ENCODE peak calls at places on chromosomes 5 and 9, in seven cellular contexts. Q, I, W, O, C, X and V are unnamed samples.

GRCh38 chr9:110922145-110922544 is 116.1 kb downstream of the LPAR1 start:
- DNase-seq in Q (no peak), I (no peak), W (no peak), O (peak), C (no peak), X (no peak), V (no peak)

GRCh38 chr9:125991886-125992529 is 244.8 kb downstream of the PBX3 start:
- DNase-seq in Q (no peak), I (no peak), W (no peak), O (no peak), C (no peak), X (no peak), V (no peak)

GRCh38 chr9:102587231-102587630 is 407.9 kb upstream of the CYLC2 start:
- DNase-seq in Q (no peak), I (no peak), W (no peak), O (no peak), C (no peak), X (no peak), V (no peak)

GRCh38 chr5:161380550-161380949 is 166.0 kb downstream of the GABRB2 start:
- DNase-seq in Q (no peak), I (no peak), W (no peak), O (no peak), C (no peak), X (no peak), V (no peak)

GRCh38 chr5:132557425-132557805 is 638 bp downstream of the RAD50 start:
- DNase-seq in Q (no peak), I (peak), W (no peak), O (peak), C (peak), X (no peak), V (peak)

GRCh38 chr5:79416499-79416898 is 97.4 kb downstream of the HOMER1 start:
- DNase-seq in Q (no peak), I (no peak), W (no peak), O (peak), C (no peak), X (no peak), V (peak)

GRCh38 chr5:89037090-89037489 is 154.1 kb upstream of the MEF2C start:
- DNase-seq in Q (no peak), I (no peak), W (peak), O (peak), C (no peak), X (no peak), V (no peak)

GRCh38 chr5:39266442-39266841 is 47.1 kb upstream of the FYB1 start:
- DNase-seq in Q (no peak), I (no peak), W (no peak), O (peak), C (no peak), X (no peak), V (peak)

GRCh38 chr5:65837139-65837538 is 89.2 kb upstream of the ERBIN start:
- DNase-seq in Q (no peak), I (no peak), W (no peak), O (peak), C (no peak), X (no peak), V (peak)

GRCh38 chr9:71001780-71002386 is 119.5 kb downstream of the TRPM3 start:
- DNase-seq in Q (no peak), I (no peak), W (peak), O (peak), C (no peak), X (peak), V (peak)

GRCh38 chr5:107655836-107656235 is 14.9 kb downstream of the EFNA5 start:
- DNase-seq in Q (no peak), I (no peak), W (no peak), O (no peak), C (no peak), X (no peak), V (no peak)

GRCh38 chr9:124621371-124622328 is 114.5 kb upstream of the NR5A1 start:
- DNase-seq in Q (no peak), I (no peak), W (peak), O (peak), C (no peak), X (no peak), V (peak)

GRCh38 chr9:130662099-130662926 is 2.1 kb upstream of the PRDM12 start:
- DNase-seq in Q (no peak), I (no peak), W (no peak), O (no peak), C (no peak), X (no peak), V (no peak)

GRCh38 chr5:35671516-35671915 is 53.9 kb downstream of the SPEF2 start:
- DNase-seq in Q (peak), I (no peak), W (no peak), O (no peak), C (no peak), X (no peak), V (no peak)

GRCh38 chr9:3391414-3391813 is 134.4 kb downstream of the RFX3 start:
- DNase-seq in Q (no peak), I (no peak), W (no peak), O (no peak), C (no peak), X (no peak), V (no peak)

GRCh38 chr5:68381909-68382308 is 166.4 kb downstream of the PIK3R1 start:
- DNase-seq in Q (no peak), I (no peak), W (no peak), O (no peak), C (no peak), X (no peak), V (no peak)

GRCh38 chr5:67983251-67983941 is 232.2 kb upstream of the PIK3R1 start:
- DNase-seq in Q (no peak), I (no peak), W (no peak), O (peak), C (no peak), X (no peak), V (peak)

GRCh38 chr9:84620338-84620737 is 49.2 kb upstream of the NTRK2 start:
- DNase-seq in Q (no peak), I (no peak), W (no peak), O (no peak), C (no peak), X (no peak), V (no peak)

GRCh38 chr9:125529107-125529506 is 177.9 kb downstream of the MAPKAP1 start:
- DNase-seq in Q (no peak), I (no peak), W (no peak), O (no peak), C (no peak), X (no peak), V (no peak)

GRCh38 chr9:11779971-11780370 is 913.2 kb upstream of the TYRP1 start:
- DNase-seq in Q (no peak), I (no peak), W (no peak), O (no peak), C (no peak), X (no peak), V (no peak)

GRCh38 chr5:161541-162110 is 29.7 kb upstream of the LRRC14B start:
- DNase-seq in Q (no peak), I (no peak), W (no peak), O (no peak), C (no peak), X (no peak), V (no peak)

GRCh38 chr5:172849636-172850453 is 15.8 kb downstream of the ERGIC1 start:
- DNase-seq in Q (no peak), I (no peak), W (no peak), O (no peak), C (no peak), X (no peak), V (peak)

GRCh38 chr5:177427211-177427822 is 841 bp downstream of the GRK6 start:
- DNase-seq in Q (no peak), I (no peak), W (no peak), O (no peak), C (no peak), X (no peak), V (no peak)

GRCh38 chr5:170642776-170643436 is 139.1 kb downstream of the KCNIP1 start:
- DNase-seq in Q (no peak), I (no peak), W (no peak), O (no peak), C (no peak), X (no peak), V (no peak)

GRCh38 chr5:16578474-16578883 is 38.3 kb downstream of the RETREG1 start:
- DNase-seq in Q (no peak), I (no peak), W (no peak), O (no peak), C (no peak), X (no peak), V (no peak)

GRCh38 chr5:138708761-138709160 is 44.5 kb upstream of the CTNNA1 start:
- DNase-seq in Q (no peak), I (no peak), W (no peak), O (no peak), C (no peak), X (no peak), V (no peak)

DNA sequence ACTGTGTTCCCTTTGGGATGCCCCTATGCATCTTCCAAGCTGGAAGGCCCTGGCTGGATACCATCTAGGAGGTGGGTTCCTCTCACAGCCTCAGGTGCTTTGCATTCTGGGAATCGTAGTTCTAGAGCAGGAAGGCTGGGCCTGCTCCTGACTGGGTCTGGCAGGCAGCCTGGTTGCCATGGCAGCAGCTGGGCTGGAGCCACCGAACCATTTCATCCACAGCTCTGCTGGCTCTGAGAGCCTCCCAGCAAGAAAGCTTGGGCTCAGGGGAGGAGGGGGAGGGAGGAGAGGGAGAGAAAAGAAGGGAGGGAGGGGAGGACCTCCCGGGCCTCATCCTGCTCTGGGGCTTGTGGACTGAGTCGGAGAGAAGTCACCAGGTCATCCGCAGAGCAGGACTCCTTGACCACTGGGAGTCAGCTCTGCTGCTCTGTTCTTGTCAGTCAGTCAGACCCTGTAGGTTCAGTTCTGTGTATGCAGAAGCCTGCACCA is 65.2 kb upstream of the ARAP3 start:
- DNase-seq in Q (no peak), I (peak), W (no peak), O (peak), C (no peak), X (peak), V (peak)
- H3K4me3 ChIP-seq in Q (no peak), I (no peak), W (no peak), O (no peak), C (no peak), X (no peak), V (no peak)

DNA sequence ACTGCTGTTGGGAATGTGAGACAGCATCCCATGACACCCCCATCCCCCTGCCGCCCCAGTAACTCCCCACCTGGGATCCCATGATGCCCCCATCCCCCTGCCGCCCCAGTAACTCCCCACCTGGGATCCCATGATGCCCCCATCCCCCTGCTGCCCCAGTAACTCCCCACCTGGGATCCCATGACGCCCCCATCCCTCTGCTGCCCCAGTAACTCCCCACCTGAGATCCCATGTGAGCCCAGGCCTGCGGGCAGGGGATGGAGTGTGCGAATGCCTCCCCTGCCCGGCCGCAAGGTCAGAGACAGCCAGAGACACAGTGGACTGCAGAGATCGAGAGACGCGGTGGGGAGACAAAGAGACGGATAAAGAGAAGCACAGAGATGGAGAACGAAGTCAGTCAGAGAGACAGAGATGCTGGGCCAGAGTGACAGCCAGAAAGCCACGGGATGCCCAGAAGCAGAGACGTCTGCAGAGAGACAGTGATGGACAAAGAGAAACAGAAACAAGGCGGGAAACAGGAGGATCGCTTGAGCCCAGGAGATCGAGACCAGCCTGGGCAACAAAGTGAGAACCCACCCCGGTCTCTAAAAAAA is 1.0 kb downstream of the SH2D3C start:
- DNase-seq in Q (no peak), I (no peak), W (no peak), O (no peak), C (no peak), X (no peak), V (no peak)
- H3K4me3 ChIP-seq in Q (peak), I (no peak), W (no peak), O (no peak), C (no peak), X (no peak), V (no peak)

GRCh38 chr9:87067426-87067825 is 120.1 kb upstream of the GAS1 start:
- DNase-seq in Q (no peak), I (no peak), W (no peak), O (no peak), C (no peak), X (no peak), V (peak)

GRCh38 chr9:87070331-87070730 is 123.0 kb upstream of the GAS1 start:
- DNase-seq in Q (no peak), I (no peak), W (no peak), O (no peak), C (no peak), X (no peak), V (no peak)

GRCh38 chr9:87071473-87071872 is 124.2 kb upstream of the GAS1 start:
- DNase-seq in Q (no peak), I (no peak), W (no peak), O (no peak), C (no peak), X (no peak), V (peak)

GRCh38 chr9:87068177-87068845 is 121.0 kb upstream of the GAS1 start:
- DNase-seq in Q (no peak), I (no peak), W (no peak), O (no peak), C (no peak), X (no peak), V (no peak)

DNA sequence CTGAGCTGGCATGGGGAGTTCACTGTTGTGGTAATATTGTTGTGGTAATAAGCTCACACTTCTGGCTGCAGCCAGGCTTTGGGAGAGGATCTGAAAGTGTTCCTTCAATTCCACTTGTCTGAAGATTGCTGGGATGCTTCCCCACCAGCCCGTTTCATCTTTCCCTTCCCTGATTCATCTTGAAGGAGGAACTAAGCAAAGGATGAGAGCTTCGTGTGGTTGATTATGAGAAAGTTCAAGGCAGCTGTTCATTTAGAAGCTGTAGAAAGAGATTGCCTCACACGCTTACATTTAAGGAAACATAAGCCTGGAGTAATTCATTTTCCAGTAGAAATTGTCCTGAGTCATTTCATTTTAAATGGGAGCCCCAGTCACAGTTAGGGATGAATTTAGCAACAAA is 122.4 kb upstream of the GAS1 start:
- DNase-seq in Q (no peak), I (no peak), W (no peak), O (peak), C (no peak), X (no peak), V (peak)
- H3K4me3 ChIP-seq in Q (no peak), I (no peak), W (no peak), O (no peak), C (no peak), X (no peak), V (no peak)

GRCh38 chr5:73815631-73816030 is 189.6 kb downstream of the ARHGEF28 start:
- DNase-seq in Q (no peak), I (no peak), W (no peak), O (peak), C (no peak), X (no peak), V (no peak)

GRCh38 chr5:73812457-73812856 is 186.5 kb downstream of the ARHGEF28 start:
- DNase-seq in Q (no peak), I (no peak), W (no peak), O (no peak), C (no peak), X (no peak), V (no peak)

GRCh38 chr5:73816656-73817420 is 190.8 kb downstream of the ARHGEF28 start:
- DNase-seq in Q (no peak), I (no peak), W (no peak), O (peak), C (no peak), X (no peak), V (peak)

GRCh38 chr5:73812962-73813588 is 187.1 kb downstream of the ARHGEF28 start:
- DNase-seq in Q (no peak), I (peak), W (no peak), O (no peak), C (peak), X (no peak), V (no peak)

DNA sequence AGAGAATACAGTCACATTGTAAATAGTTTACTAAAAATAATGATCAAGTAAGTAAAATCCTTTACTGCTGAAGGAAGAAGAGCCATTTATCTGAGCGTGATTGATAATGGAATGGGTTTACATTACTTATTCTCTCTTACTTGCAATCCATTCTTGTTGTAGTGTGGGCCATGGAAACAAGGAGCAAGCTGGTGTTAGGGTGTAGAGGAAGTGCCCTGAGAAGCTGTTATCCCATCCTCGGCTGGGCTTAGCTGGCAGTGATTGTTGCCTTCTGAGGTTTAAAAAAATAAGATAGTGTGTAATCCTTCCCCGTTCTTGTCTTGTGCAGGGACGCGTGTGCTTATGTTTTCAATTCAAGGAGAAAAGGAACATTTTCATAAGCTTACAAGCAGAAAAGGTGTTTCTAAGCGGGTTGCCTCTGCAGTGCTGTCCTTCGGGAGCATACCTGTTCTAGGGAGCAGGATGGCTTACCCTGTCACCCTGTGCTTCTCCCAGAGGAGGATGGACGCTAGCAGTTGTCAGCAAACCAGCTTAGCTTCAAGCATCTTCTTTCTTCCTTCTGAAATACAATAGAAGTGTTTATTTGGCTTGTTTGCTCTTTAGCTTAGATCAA is 188.3 kb downstream of the ARHGEF28 start:
- DNase-seq in Q (no peak), I (no peak), W (no peak), O (no peak), C (no peak), X (no peak), V (no peak)
- H3K4me3 ChIP-seq in Q (no peak), I (no peak), W (no peak), O (no peak), C (peak), X (no peak), V (no peak)

GRCh38 chr5:42591026-42591425 is 165.6 kb upstream of the CCDC152 start:
- DNase-seq in Q (no peak), I (peak), W (no peak), O (no peak), C (no peak), X (no peak), V (peak)
- H3K4me3 ChIP-seq in Q (no peak), I (no peak), W (no peak), O (no peak), C (no peak), X (no peak), V (no peak)

GRCh38 chr9:97567182-97567893 is 65.8 kb downstream of the TSTD2 start:
- DNase-seq in Q (no peak), I (peak), W (no peak), O (no peak), C (no peak), X (no peak), V (no peak)

GRCh38 chr9:97562542-97562941 is 61.1 kb downstream of the TMOD1 start:
- DNase-seq in Q (no peak), I (peak), W (peak), O (no peak), C (no peak), X (no peak), V (peak)

GRCh38 chr9:97565262-97565661 is 63.8 kb downstream of the TMOD1 start:
- DNase-seq in Q (no peak), I (peak), W (peak), O (no peak), C (no peak), X (no peak), V (no peak)

GRCh38 chr9:97563458-97564135 is 62.1 kb downstream of the TMOD1 start:
- DNase-seq in Q (no peak), I (peak), W (no peak), O (no peak), C (no peak), X (no peak), V (peak)

GRCh38 chr9:97564291-97565175 is 63.1 kb downstream of the TMOD1 start:
- DNase-seq in Q (no peak), I (peak), W (peak), O (peak), C (peak), X (no peak), V (peak)
- H3K4me3 ChIP-seq in Q (no peak), I (no peak), W (no peak), O (no peak), C (no peak), X (no peak), V (no peak)

DNA sequence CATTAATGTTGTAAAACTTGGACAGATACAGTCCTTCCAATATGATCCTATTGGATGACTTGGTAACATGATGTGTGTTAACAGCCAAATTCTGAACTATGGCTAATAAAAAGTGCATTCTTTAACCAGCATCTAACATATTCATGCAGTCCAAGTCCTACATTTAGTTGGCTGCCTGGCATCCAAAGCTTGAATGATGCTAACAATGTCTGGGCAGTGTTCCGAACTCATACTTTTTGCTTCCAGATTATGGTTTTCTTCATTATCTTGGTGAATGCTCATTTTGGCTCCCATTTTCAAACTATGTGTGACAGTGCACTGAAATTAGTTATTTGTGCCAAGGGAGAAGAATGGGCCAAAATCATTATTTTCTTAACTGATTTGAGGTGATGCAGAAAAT is 2.8 kb downstream of the FAM174A start:
- DNase-seq in Q (no peak), I (no peak), W (no peak), O (no peak), C (no peak), X (no peak), V (no peak)
- H3K4me3 ChIP-seq in Q (no peak), I (no peak), W (no peak), O (no peak), C (no peak), X (no peak), V (no peak)